ENCODE peak calls at places on chromosomes 4 and X, in eight cellular contexts. One of them, this sample, is unnamed.

GRCh38 chrX:136064661-136065043 is 79.4 kb downstream of the SLC9A6 start:
- DNase-seq in NCI-H1092 treated with DMSO at 0.1 percent for 48 hours: no peak
- DNase-seq in RPMI7951: no peak
- DNase-seq in SW480: no peak
- DNase-seq in T-helper 2 cell: no peak
- DNase-seq in amygdala: no peak
- DNase-seq in stimulated activated CD8-positive, alpha-beta memory T cell treated with anti-CD3 and anti-CD28 coated beads, Interleukin-15, amount 100 ng/mL, for 48 hours: no peak
- DNase-seq in NCI-H187: no peak
- DNase-seq in this sample: no peak

GRCh38 chrX:20144491-20144890 is 2.9 kb upstream of the EIF1AX start:
- DNase-seq in NCI-H1092 treated with DMSO at 0.1 percent for 48 hours: no peak
- DNase-seq in RPMI7951: peak; percentile 73
- DNase-seq in SW480: no peak
- DNase-seq in T-helper 2 cell: no peak
- DNase-seq in amygdala: no peak
- DNase-seq in stimulated activated CD8-positive, alpha-beta memory T cell treated with anti-CD3 and anti-CD28 coated beads, Interleukin-15, amount 100 ng/mL, for 48 hours: no peak
- DNase-seq in NCI-H187: no peak
- DNase-seq in this sample: no peak

GRCh38 chrX:71432733-71433132 is 66.6 kb downstream of the TAF1 start:
- DNase-seq in NCI-H1092 treated with DMSO at 0.1 percent for 48 hours: no peak
- DNase-seq in RPMI7951: no peak
- DNase-seq in SW480: no peak
- DNase-seq in T-helper 2 cell: no peak
- DNase-seq in amygdala: no peak
- DNase-seq in stimulated activated CD8-positive, alpha-beta memory T cell treated with anti-CD3 and anti-CD28 coated beads, Interleukin-15, amount 100 ng/mL, for 48 hours: no peak
- DNase-seq in NCI-H187: no peak
- DNase-seq in this sample: no peak

GRCh38 chr4:26522478-26522877 is 32.2 kb upstream of the CCKAR start:
- DNase-seq in NCI-H1092 treated with DMSO at 0.1 percent for 48 hours: no peak
- DNase-seq in RPMI7951: peak; percentile 51
- DNase-seq in SW480: no peak
- DNase-seq in T-helper 2 cell: no peak
- DNase-seq in amygdala: no peak
- DNase-seq in stimulated activated CD8-positive, alpha-beta memory T cell treated with anti-CD3 and anti-CD28 coated beads, Interleukin-15, amount 100 ng/mL, for 48 hours: no peak
- DNase-seq in NCI-H187: no peak
- DNase-seq in this sample: no peak

GRCh38 chr4:689498-690122 is 659 bp upstream of the SLC49A3 start:
- DNase-seq in NCI-H1092 treated with DMSO at 0.1 percent for 48 hours: no peak
- DNase-seq in RPMI7951: no peak
- DNase-seq in SW480: no peak
- DNase-seq in T-helper 2 cell: no peak
- DNase-seq in amygdala: no peak
- DNase-seq in stimulated activated CD8-positive, alpha-beta memory T cell treated with anti-CD3 and anti-CD28 coated beads, Interleukin-15, amount 100 ng/mL, for 48 hours: no peak
- DNase-seq in NCI-H187: no peak
- DNase-seq in this sample: no peak

GRCh38 chr4:128782875-128783614 is 26.5 kb upstream of the JADE1 start:
- DNase-seq in NCI-H1092 treated with DMSO at 0.1 percent for 48 hours: no peak
- DNase-seq in RPMI7951: peak; percentile 11
- DNase-seq in SW480: no peak
- DNase-seq in T-helper 2 cell: no peak
- DNase-seq in amygdala: no peak
- DNase-seq in stimulated activated CD8-positive, alpha-beta memory T cell treated with anti-CD3 and anti-CD28 coated beads, Interleukin-15, amount 100 ng/mL, for 48 hours: no peak
- DNase-seq in NCI-H187: no peak
- DNase-seq in this sample: no peak

GRCh38 chr4:19309365-19309764 is 942.3 kb upstream of the SLIT2 start:
- DNase-seq in NCI-H1092 treated with DMSO at 0.1 percent for 48 hours: peak; percentile 5
- DNase-seq in RPMI7951: peak; percentile 67
- DNase-seq in SW480: no peak
- DNase-seq in T-helper 2 cell: no peak
- DNase-seq in amygdala: no peak
- DNase-seq in stimulated activated CD8-positive, alpha-beta memory T cell treated with anti-CD3 and anti-CD28 coated beads, Interleukin-15, amount 100 ng/mL, for 48 hours: no peak
- DNase-seq in NCI-H187: no peak
- DNase-seq in this sample: no peak

GRCh38 chr4:88697588-88698329 is at the start of gene NAP1L5:
- DNase-seq in NCI-H1092 treated with DMSO at 0.1 percent for 48 hours: peak; percentile 66
- DNase-seq in RPMI7951: peak; percentile 75
- DNase-seq in SW480: no peak
- DNase-seq in T-helper 2 cell: peak; percentile 44
- DNase-seq in amygdala: peak; percentile 45
- DNase-seq in stimulated activated CD8-positive, alpha-beta memory T cell treated with anti-CD3 and anti-CD28 coated beads, Interleukin-15, amount 100 ng/mL, for 48 hours: peak; percentile 45
- DNase-seq in NCI-H187: peak; percentile 29
- DNase-seq in this sample: peak; percentile 69

GRCh38 chr4:174316546-174316945 is 32.8 kb downstream of the CEP44 start:
- DNase-seq in NCI-H1092 treated with DMSO at 0.1 percent for 48 hours: no peak
- DNase-seq in RPMI7951: no peak
- DNase-seq in SW480: no peak
- DNase-seq in T-helper 2 cell: no peak
- DNase-seq in amygdala: no peak
- DNase-seq in stimulated activated CD8-positive, alpha-beta memory T cell treated with anti-CD3 and anti-CD28 coated beads, Interleukin-15, amount 100 ng/mL, for 48 hours: no peak
- DNase-seq in NCI-H187: no peak
- DNase-seq in this sample: no peak

GRCh38 chr4:139188648-139189416 is 11.8 kb upstream of the ELF2 start:
- DNase-seq in NCI-H1092 treated with DMSO at 0.1 percent for 48 hours: no peak
- DNase-seq in RPMI7951: no peak
- DNase-seq in SW480: no peak
- DNase-seq in T-helper 2 cell: no peak
- DNase-seq in amygdala: no peak
- DNase-seq in stimulated activated CD8-positive, alpha-beta memory T cell treated with anti-CD3 and anti-CD28 coated beads, Interleukin-15, amount 100 ng/mL, for 48 hours: no peak
- DNase-seq in NCI-H187: no peak
- DNase-seq in this sample: no peak

GRCh38 chrX:64975491-64975890 is 759 bp downstream of the ZC4H2 start:
- DNase-seq in NCI-H1092 treated with DMSO at 0.1 percent for 48 hours: no peak
- DNase-seq in RPMI7951: peak; percentile 40
- DNase-seq in SW480: peak; percentile 20
- DNase-seq in T-helper 2 cell: no peak
- DNase-seq in amygdala: peak; percentile 8
- DNase-seq in stimulated activated CD8-positive, alpha-beta memory T cell treated with anti-CD3 and anti-CD28 coated beads, Interleukin-15, amount 100 ng/mL, for 48 hours: no peak
- DNase-seq in NCI-H187: no peak
- DNase-seq in this sample: peak; percentile 10

GRCh38 chr4:73998040-73999011 is at the start of gene CXCL5:
- DNase-seq in NCI-H1092 treated with DMSO at 0.1 percent for 48 hours: no peak
- DNase-seq in RPMI7951: peak; percentile 69
- DNase-seq in SW480: no peak
- DNase-seq in T-helper 2 cell: no peak
- DNase-seq in amygdala: peak; percentile 28
- DNase-seq in stimulated activated CD8-positive, alpha-beta memory T cell treated with anti-CD3 and anti-CD28 coated beads, Interleukin-15, amount 100 ng/mL, for 48 hours: no peak
- DNase-seq in NCI-H187: no peak
- DNase-seq in this sample: peak; percentile 12

GRCh38 chr4:168843635-168844034 is 166.4 kb downstream of the CBR4 start:
- DNase-seq in NCI-H1092 treated with DMSO at 0.1 percent for 48 hours: no peak
- DNase-seq in RPMI7951: no peak
- DNase-seq in SW480: no peak
- DNase-seq in T-helper 2 cell: no peak
- DNase-seq in amygdala: no peak
- DNase-seq in stimulated activated CD8-positive, alpha-beta memory T cell treated with anti-CD3 and anti-CD28 coated beads, Interleukin-15, amount 100 ng/mL, for 48 hours: no peak
- DNase-seq in NCI-H187: no peak
- DNase-seq in this sample: no peak

GRCh38 chr4:79213040-79213439 is 112.8 kb downstream of the NAA11 start:
- DNase-seq in NCI-H1092 treated with DMSO at 0.1 percent for 48 hours: no peak
- DNase-seq in RPMI7951: no peak
- DNase-seq in SW480: no peak
- DNase-seq in T-helper 2 cell: no peak
- DNase-seq in amygdala: no peak
- DNase-seq in stimulated activated CD8-positive, alpha-beta memory T cell treated with anti-CD3 and anti-CD28 coated beads, Interleukin-15, amount 100 ng/mL, for 48 hours: no peak
- DNase-seq in NCI-H187: no peak
- DNase-seq in this sample: no peak

GRCh38 chrX:65017464-65017863 is 41.2 kb upstream of the ZC4H2 start:
- DNase-seq in NCI-H1092 treated with DMSO at 0.1 percent for 48 hours: no peak
- DNase-seq in RPMI7951: no peak
- DNase-seq in SW480: no peak
- DNase-seq in T-helper 2 cell: no peak
- DNase-seq in amygdala: no peak
- DNase-seq in stimulated activated CD8-positive, alpha-beta memory T cell treated with anti-CD3 and anti-CD28 coated beads, Interleukin-15, amount 100 ng/mL, for 48 hours: no peak
- DNase-seq in NCI-H187: no peak
- DNase-seq in this sample: no peak

GRCh38 chrX:68654693-68655092 is 7.2 kb downstream of the STARD8 start:
- DNase-seq in NCI-H1092 treated with DMSO at 0.1 percent for 48 hours: no peak
- DNase-seq in RPMI7951: no peak
- DNase-seq in SW480: no peak
- DNase-seq in T-helper 2 cell: no peak
- DNase-seq in amygdala: no peak
- DNase-seq in stimulated activated CD8-positive, alpha-beta memory T cell treated with anti-CD3 and anti-CD28 coated beads, Interleukin-15, amount 100 ng/mL, for 48 hours: no peak
- DNase-seq in NCI-H187: no peak
- DNase-seq in this sample: no peak

GRCh38 chr4:179307297-179308136 is 1865.3 kb upstream of the AGA start:
- DNase-seq in NCI-H1092 treated with DMSO at 0.1 percent for 48 hours: no peak
- DNase-seq in RPMI7951: peak; percentile 7
- DNase-seq in SW480: peak; percentile 2
- DNase-seq in T-helper 2 cell: no peak
- DNase-seq in amygdala: no peak
- DNase-seq in stimulated activated CD8-positive, alpha-beta memory T cell treated with anti-CD3 and anti-CD28 coated beads, Interleukin-15, amount 100 ng/mL, for 48 hours: no peak
- DNase-seq in NCI-H187: no peak
- DNase-seq in this sample: no peak

GRCh38 chr4:176718881-176719280 is 73.8 kb downstream of the VEGFC start:
- DNase-seq in NCI-H1092 treated with DMSO at 0.1 percent for 48 hours: no peak
- DNase-seq in RPMI7951: no peak
- DNase-seq in SW480: no peak
- DNase-seq in T-helper 2 cell: no peak
- DNase-seq in amygdala: no peak
- DNase-seq in stimulated activated CD8-positive, alpha-beta memory T cell treated with anti-CD3 and anti-CD28 coated beads, Interleukin-15, amount 100 ng/mL, for 48 hours: no peak
- DNase-seq in NCI-H187: no peak
- DNase-seq in this sample: no peak

GRCh38 chr4:55866973-55867574 is 13.6 kb downstream of the EXOC1 start:
- DNase-seq in NCI-H1092 treated with DMSO at 0.1 percent for 48 hours: peak; percentile 66
- DNase-seq in RPMI7951: peak; percentile 63
- DNase-seq in SW480: peak; percentile 72
- DNase-seq in T-helper 2 cell: no peak
- DNase-seq in amygdala: no peak
- DNase-seq in stimulated activated CD8-positive, alpha-beta memory T cell treated with anti-CD3 and anti-CD28 coated beads, Interleukin-15, amount 100 ng/mL, for 48 hours: no peak
- DNase-seq in NCI-H187: peak; percentile 32
- DNase-seq in this sample: peak; percentile 50

GRCh38 chr4:56050584-56050983 is 101.8 kb downstream of the CEP135 start:
- DNase-seq in NCI-H1092 treated with DMSO at 0.1 percent for 48 hours: peak; percentile 4
- DNase-seq in RPMI7951: no peak
- DNase-seq in SW480: no peak
- DNase-seq in T-helper 2 cell: no peak
- DNase-seq in amygdala: no peak
- DNase-seq in stimulated activated CD8-positive, alpha-beta memory T cell treated with anti-CD3 and anti-CD28 coated beads, Interleukin-15, amount 100 ng/mL, for 48 hours: no peak
- DNase-seq in NCI-H187: no peak
- DNase-seq in this sample: no peak

GRCh38 chrX:153946910-153947769 is 2.7 kb upstream of the RENBP start:
- DNase-seq in NCI-H1092 treated with DMSO at 0.1 percent for 48 hours: peak; percentile 47
- DNase-seq in RPMI7951: peak; percentile 60
- DNase-seq in SW480: peak; percentile 70
- DNase-seq in T-helper 2 cell: peak; percentile 47
- DNase-seq in amygdala: peak; percentile 12
- DNase-seq in stimulated activated CD8-positive, alpha-beta memory T cell treated with anti-CD3 and anti-CD28 coated beads, Interleukin-15, amount 100 ng/mL, for 48 hours: peak; percentile 72
- DNase-seq in NCI-H187: peak; percentile 76
- DNase-seq in this sample: peak; percentile 65

GRCh38 chr4:858831-859451 is 33.0 kb upstream of the CPLX1 start:
- DNase-seq in NCI-H1092 treated with DMSO at 0.1 percent for 48 hours: no peak
- DNase-seq in RPMI7951: no peak
- DNase-seq in SW480: no peak
- DNase-seq in T-helper 2 cell: no peak
- DNase-seq in amygdala: no peak
- DNase-seq in stimulated activated CD8-positive, alpha-beta memory T cell treated with anti-CD3 and anti-CD28 coated beads, Interleukin-15, amount 100 ng/mL, for 48 hours: no peak
- DNase-seq in NCI-H187: no peak
- DNase-seq in this sample: no peak

GRCh38 chr4:110245567-110245966 is 47.2 kb upstream of the ELOVL6 start:
- DNase-seq in NCI-H1092 treated with DMSO at 0.1 percent for 48 hours: no peak
- DNase-seq in RPMI7951: peak; percentile 6
- DNase-seq in SW480: no peak
- DNase-seq in T-helper 2 cell: no peak
- DNase-seq in amygdala: no peak
- DNase-seq in stimulated activated CD8-positive, alpha-beta memory T cell treated with anti-CD3 and anti-CD28 coated beads, Interleukin-15, amount 100 ng/mL, for 48 hours: no peak
- DNase-seq in NCI-H187: no peak
- DNase-seq in this sample: no peak

GRCh38 chrX:20670611-20671010 is 403.9 kb upstream of the RPS6KA3 start:
- DNase-seq in NCI-H1092 treated with DMSO at 0.1 percent for 48 hours: no peak
- DNase-seq in RPMI7951: no peak
- DNase-seq in SW480: no peak
- DNase-seq in T-helper 2 cell: no peak
- DNase-seq in amygdala: no peak
- DNase-seq in stimulated activated CD8-positive, alpha-beta memory T cell treated with anti-CD3 and anti-CD28 coated beads, Interleukin-15, amount 100 ng/mL, for 48 hours: no peak
- DNase-seq in NCI-H187: no peak
- DNase-seq in this sample: no peak

GRCh38 chr4:83108101-83108861 is 6.2 kb downstream of the PLAC8 start:
- DNase-seq in NCI-H1092 treated with DMSO at 0.1 percent for 48 hours: no peak
- DNase-seq in RPMI7951: no peak
- DNase-seq in SW480: no peak
- DNase-seq in T-helper 2 cell: no peak
- DNase-seq in amygdala: no peak
- DNase-seq in stimulated activated CD8-positive, alpha-beta memory T cell treated with anti-CD3 and anti-CD28 coated beads, Interleukin-15, amount 100 ng/mL, for 48 hours: no peak
- DNase-seq in NCI-H187: no peak
- DNase-seq in this sample: no peak

GRCh38 chr4:69522554-69522953 is 26.8 kb upstream of the UGT2B4 start:
- DNase-seq in NCI-H1092 treated with DMSO at 0.1 percent for 48 hours: no peak
- DNase-seq in RPMI7951: no peak
- DNase-seq in SW480: no peak
- DNase-seq in T-helper 2 cell: no peak
- DNase-seq in amygdala: no peak
- DNase-seq in stimulated activated CD8-positive, alpha-beta memory T cell treated with anti-CD3 and anti-CD28 coated beads, Interleukin-15, amount 100 ng/mL, for 48 hours: no peak
- DNase-seq in NCI-H187: no peak
- DNase-seq in this sample: no peak

GRCh38 chr4:100836929-100837328 is 319.1 kb upstream of the EMCN start:
- DNase-seq in NCI-H1092 treated with DMSO at 0.1 percent for 48 hours: no peak
- DNase-seq in RPMI7951: no peak
- DNase-seq in SW480: no peak
- DNase-seq in T-helper 2 cell: no peak
- DNase-seq in amygdala: no peak
- DNase-seq in stimulated activated CD8-positive, alpha-beta memory T cell treated with anti-CD3 and anti-CD28 coated beads, Interleukin-15, amount 100 ng/mL, for 48 hours: no peak
- DNase-seq in NCI-H187: peak; percentile 41
- DNase-seq in this sample: no peak

GRCh38 chr4:156321203-156321602 is 367.5 kb upstream of the CTSO start:
- DNase-seq in NCI-H1092 treated with DMSO at 0.1 percent for 48 hours: no peak
- DNase-seq in RPMI7951: peak; percentile 93
- DNase-seq in SW480: no peak
- DNase-seq in T-helper 2 cell: no peak
- DNase-seq in amygdala: no peak
- DNase-seq in stimulated activated CD8-positive, alpha-beta memory T cell treated with anti-CD3 and anti-CD28 coated beads, Interleukin-15, amount 100 ng/mL, for 48 hours: no peak
- DNase-seq in NCI-H187: no peak
- DNase-seq in this sample: no peak

GRCh38 chr4:6720202-6720699 is 4.3 kb downstream of the BLOC1S4 start:
- DNase-seq in NCI-H1092 treated with DMSO at 0.1 percent for 48 hours: peak; percentile 62
- DNase-seq in RPMI7951: peak; percentile 68
- DNase-seq in SW480: peak; percentile 53
- DNase-seq in T-helper 2 cell: peak; percentile 74
- DNase-seq in amygdala: peak; percentile 70
- DNase-seq in stimulated activated CD8-positive, alpha-beta memory T cell treated with anti-CD3 and anti-CD28 coated beads, Interleukin-15, amount 100 ng/mL, for 48 hours: peak; percentile 55
- DNase-seq in NCI-H187: peak; percentile 64
- DNase-seq in this sample: peak; percentile 88

GRCh38 chr4:25290490-25291067 is 22.0 kb upstream of the ZCCHC4 start:
- DNase-seq in NCI-H1092 treated with DMSO at 0.1 percent for 48 hours: no peak
- DNase-seq in RPMI7951: no peak
- DNase-seq in SW480: no peak
- DNase-seq in T-helper 2 cell: no peak
- DNase-seq in amygdala: no peak
- DNase-seq in stimulated activated CD8-positive, alpha-beta memory T cell treated with anti-CD3 and anti-CD28 coated beads, Interleukin-15, amount 100 ng/mL, for 48 hours: no peak
- DNase-seq in NCI-H187: no peak
- DNase-seq in this sample: no peak

GRCh38 chr4:142925161-142925560 is 79.1 kb upstream of the INPP4B start:
- DNase-seq in NCI-H1092 treated with DMSO at 0.1 percent for 48 hours: no peak
- DNase-seq in RPMI7951: no peak
- DNase-seq in SW480: no peak
- DNase-seq in T-helper 2 cell: no peak
- DNase-seq in amygdala: no peak
- DNase-seq in stimulated activated CD8-positive, alpha-beta memory T cell treated with anti-CD3 and anti-CD28 coated beads, Interleukin-15, amount 100 ng/mL, for 48 hours: no peak
- DNase-seq in NCI-H187: no peak
- DNase-seq in this sample: no peak

GRCh38 chr4:97252615-97253154 is 890.6 kb downstream of the STPG2 start:
- DNase-seq in NCI-H1092 treated with DMSO at 0.1 percent for 48 hours: no peak
- DNase-seq in RPMI7951: no peak
- DNase-seq in SW480: no peak
- DNase-seq in T-helper 2 cell: no peak
- DNase-seq in amygdala: no peak
- DNase-seq in stimulated activated CD8-positive, alpha-beta memory T cell treated with anti-CD3 and anti-CD28 coated beads, Interleukin-15, amount 100 ng/mL, for 48 hours: no peak
- DNase-seq in NCI-H187: no peak
- DNase-seq in this sample: no peak

GRCh38 chr4:9143421-9144080 is 26.7 kb upstream of the FAM90A26 start:
- DNase-seq in NCI-H1092 treated with DMSO at 0.1 percent for 48 hours: no peak
- DNase-seq in RPMI7951: no peak
- DNase-seq in SW480: no peak
- DNase-seq in T-helper 2 cell: no peak
- DNase-seq in amygdala: no peak
- DNase-seq in stimulated activated CD8-positive, alpha-beta memory T cell treated with anti-CD3 and anti-CD28 coated beads, Interleukin-15, amount 100 ng/mL, for 48 hours: no peak
- DNase-seq in NCI-H187: no peak
- DNase-seq in this sample: no peak

GRCh38 chrX:1592128-1592862 is 891 bp downstream of the AKAP17A start:
- DNase-seq in NCI-H1092 treated with DMSO at 0.1 percent for 48 hours: no peak
- DNase-seq in RPMI7951: no peak
- DNase-seq in SW480: no peak
- DNase-seq in T-helper 2 cell: no peak
- DNase-seq in amygdala: no peak
- DNase-seq in stimulated activated CD8-positive, alpha-beta memory T cell treated with anti-CD3 and anti-CD28 coated beads, Interleukin-15, amount 100 ng/mL, for 48 hours: peak; percentile 21
- DNase-seq in NCI-H187: no peak
- DNase-seq in this sample: no peak

This sample was measured in midbrain.